ENCODE peak calls at places on chromosome 7, in ten cellular contexts. J is suprapubic skin, Y is transverse colon, N is SK-N-SH, R is GM12878, Z is sigmoid colon, U is K562, X is upper lobe of left lung, A is esophagus muscularis mucosa, F is H1. P is an unnamed sample.

GRCh38 chr7:110358028-110358427 is 732.9 kb upstream of the LRRN3 start:
- DNase-seq in J (no peak), Y (no peak), N (no peak), R (no peak), Z (no peak), U (no peak), X (no peak), A (no peak), F (no peak), P (no peak)

GRCh38 chr7:127819975-127820778 is 168.2 kb downstream of the SND1 start:
- DNase-seq in J (no peak), Y (no peak), N (no peak), R (peak), Z (no peak), U (peak), X (no peak), A (no peak), F (no peak), P (no peak)

GRCh38 chr7:96426027-96426426 is 104.1 kb upstream of the SLC25A13 start:
- DNase-seq in J (no peak), Y (no peak), N (no peak), R (no peak), Z (no peak), U (no peak), X (no peak), A (no peak), F (no peak), P (no peak)

GRCh38 chr7:4712371-4713182 is 30.5 kb downstream of the FOXK1 start:
- DNase-seq in J (no peak), Y (peak), N (peak), R (no peak), Z (no peak), U (peak), X (peak), A (no peak), F (no peak), P (no peak)

GRCh38 chr7:136326045-136326610 is 349.0 kb upstream of the MTPN start:
- DNase-seq in J (no peak), Y (no peak), N (peak), R (no peak), Z (no peak), U (no peak), X (no peak), A (no peak), F (no peak), P (no peak)

GRCh38 chr7:47878662-47879061 is 69.6 kb downstream of the PKD1L1 start:
- DNase-seq in J (no peak), Y (no peak), N (peak), R (no peak), Z (no peak), U (no peak), X (no peak), A (peak), F (no peak), P (no peak)

GRCh38 chr7:159099217-159099655 is 45.4 kb downstream of the VIPR2 start:
- DNase-seq in J (peak), Y (no peak), N (no peak), R (no peak), Z (peak), U (no peak), X (peak), A (no peak), F (no peak), P (peak)

GRCh38 chr7:104650991-104651680 is 322.7 kb downstream of the LHFPL3 start:
- DNase-seq in J (no peak), Y (peak), N (peak), R (no peak), Z (peak), U (no peak), X (no peak), A (no peak), F (no peak), P (no peak)

GRCh38 chr7:155993420-155994252 is 181.4 kb upstream of the SHH start:
- DNase-seq in J (no peak), Y (no peak), N (no peak), R (no peak), Z (no peak), U (no peak), X (peak), A (no peak), F (peak), P (peak)

GRCh38 chr7:12249706-12250105 is 38.6 kb downstream of the TMEM106B start:
- DNase-seq in J (no peak), Y (no peak), N (no peak), R (no peak), Z (no peak), U (no peak), X (no peak), A (no peak), F (no peak), P (no peak)

GRCh38 chr7:22627136-22627535 is 99.9 kb upstream of the IL6 start:
- DNase-seq in J (no peak), Y (no peak), N (no peak), R (no peak), Z (no peak), U (no peak), X (no peak), A (no peak), F (no peak), P (no peak)

GRCh38 chr7:45982132-45982531 is 61.1 kb upstream of the IGFBP3 start:
- DNase-seq in J (no peak), Y (no peak), N (no peak), R (no peak), Z (no peak), U (no peak), X (no peak), A (no peak), F (no peak), P (no peak)

GRCh38 chr7:74453321-74454011 is at the start of gene GTF2IRD1:
- DNase-seq in J (peak), Y (peak), N (peak), R (no peak), Z (peak), U (peak), X (peak), A (peak), F (peak), P (peak)

GRCh38 chr7:155506854-155507337 is 39.5 kb downstream of the CNPY1 start:
- DNase-seq in J (no peak), Y (no peak), N (no peak), R (no peak), Z (no peak), U (no peak), X (no peak), A (no peak), F (no peak), P (no peak)

GRCh38 chr7:27804139-27804538 is 64.2 kb downstream of the TAX1BP1 start:
- DNase-seq in J (no peak), Y (no peak), N (no peak), R (no peak), Z (no peak), U (no peak), X (no peak), A (no peak), F (no peak), P (no peak)

GRCh38 chr7:100016209-100016901 is 959 bp downstream of the ZKSCAN1 start:
- DNase-seq in J (no peak), Y (peak), N (peak), R (no peak), Z (no peak), U (peak), X (no peak), A (no peak), F (no peak), P (no peak)

GRCh38 chr7:129514683-129515082 is 12.4 kb downstream of the SMKR1 start:
- DNase-seq in J (no peak), Y (no peak), N (no peak), R (no peak), Z (peak), U (no peak), X (no peak), A (no peak), F (no peak), P (no peak)

GRCh38 chr7:19118896-19119301 is 1.5 kb upstream of the TWIST1 start:
- DNase-seq in J (no peak), Y (no peak), N (peak), R (no peak), Z (no peak), U (no peak), X (no peak), A (no peak), F (peak), P (no peak)

GRCh38 chr7:14095233-14095950 is 105.9 kb upstream of the ETV1 start:
- DNase-seq in J (no peak), Y (no peak), N (no peak), R (no peak), Z (no peak), U (no peak), X (no peak), A (no peak), F (no peak), P (no peak)

GRCh38 chr7:131844380-131844779 is 288.0 kb upstream of the PODXL start:
- DNase-seq in J (no peak), Y (no peak), N (no peak), R (no peak), Z (no peak), U (no peak), X (no peak), A (no peak), F (no peak), P (no peak)

GRCh38 chr7:131835141-131835540 is 278.7 kb upstream of the PODXL start:
- DNase-seq in J (no peak), Y (no peak), N (no peak), R (no peak), Z (no peak), U (no peak), X (no peak), A (no peak), F (no peak), P (no peak)

GRCh38 chr7:131836733-131837132 is 280.3 kb upstream of the PODXL start:
- DNase-seq in J (no peak), Y (no peak), N (no peak), R (no peak), Z (no peak), U (no peak), X (no peak), A (no peak), F (no peak), P (no peak)

GRCh38 chr7:131843862-131844261 is 287.4 kb upstream of the PODXL start:
- DNase-seq in J (no peak), Y (peak), N (peak), R (no peak), Z (peak), U (no peak), X (no peak), A (no peak), F (no peak), P (no peak)

DNA sequence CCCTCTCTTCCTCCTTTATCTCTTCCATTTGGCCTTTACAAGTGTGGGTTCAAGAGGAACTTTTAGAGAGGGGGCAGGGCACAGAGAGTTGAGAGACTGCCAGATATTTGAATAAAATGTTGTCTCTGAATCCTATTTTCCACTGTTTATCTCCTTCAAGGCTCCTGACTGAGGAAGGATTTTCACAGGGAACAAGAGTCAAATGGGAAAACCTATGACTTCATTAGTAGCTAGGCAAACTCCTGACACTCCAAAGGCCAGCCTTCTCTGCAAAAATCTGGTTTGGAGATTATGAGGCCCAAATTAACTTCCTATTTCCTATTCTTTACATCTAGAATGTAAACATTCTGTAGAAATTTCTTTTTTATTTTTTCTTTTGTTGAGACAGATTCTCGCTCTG is 283.9 kb upstream of the PODXL start:
- DNase-seq in J (no peak), Y (no peak), N (no peak), R (no peak), Z (no peak), U (no peak), X (no peak), A (no peak), F (no peak), P (no peak)
- TF ChIP-seq POLR2AphosphoS5 in J (no peak), Y (no peak), N (no peak), R (no peak), Z (no peak), U (no peak), X (no peak), A (no peak), F (no peak), P (no peak)

GRCh38 chr7:80136276-80137045 is 1.8 kb downstream of the GNAI1 start:
- DNase-seq in J (no peak), Y (no peak), N (no peak), R (no peak), Z (no peak), U (no peak), X (no peak), A (no peak), F (no peak), P (no peak)

GRCh38 chr7:80133361-80134104 is 1.1 kb upstream of the GNAI1 start:
- DNase-seq in J (no peak), Y (peak), N (no peak), R (no peak), Z (no peak), U (no peak), X (no peak), A (no peak), F (no peak), P (no peak)

GRCh38 chr7:80134105-80134535 is 511 bp upstream of the GNAI1 start:
- DNase-seq in J (no peak), Y (no peak), N (no peak), R (no peak), Z (no peak), U (no peak), X (no peak), A (no peak), F (no peak), P (no peak)

GRCh38 chr7:80135306-80136104 is 874 bp downstream of the GNAI1 start:
- DNase-seq in J (peak), Y (peak), N (no peak), R (no peak), Z (no peak), U (no peak), X (no peak), A (no peak), F (no peak), P (no peak)

DNA sequence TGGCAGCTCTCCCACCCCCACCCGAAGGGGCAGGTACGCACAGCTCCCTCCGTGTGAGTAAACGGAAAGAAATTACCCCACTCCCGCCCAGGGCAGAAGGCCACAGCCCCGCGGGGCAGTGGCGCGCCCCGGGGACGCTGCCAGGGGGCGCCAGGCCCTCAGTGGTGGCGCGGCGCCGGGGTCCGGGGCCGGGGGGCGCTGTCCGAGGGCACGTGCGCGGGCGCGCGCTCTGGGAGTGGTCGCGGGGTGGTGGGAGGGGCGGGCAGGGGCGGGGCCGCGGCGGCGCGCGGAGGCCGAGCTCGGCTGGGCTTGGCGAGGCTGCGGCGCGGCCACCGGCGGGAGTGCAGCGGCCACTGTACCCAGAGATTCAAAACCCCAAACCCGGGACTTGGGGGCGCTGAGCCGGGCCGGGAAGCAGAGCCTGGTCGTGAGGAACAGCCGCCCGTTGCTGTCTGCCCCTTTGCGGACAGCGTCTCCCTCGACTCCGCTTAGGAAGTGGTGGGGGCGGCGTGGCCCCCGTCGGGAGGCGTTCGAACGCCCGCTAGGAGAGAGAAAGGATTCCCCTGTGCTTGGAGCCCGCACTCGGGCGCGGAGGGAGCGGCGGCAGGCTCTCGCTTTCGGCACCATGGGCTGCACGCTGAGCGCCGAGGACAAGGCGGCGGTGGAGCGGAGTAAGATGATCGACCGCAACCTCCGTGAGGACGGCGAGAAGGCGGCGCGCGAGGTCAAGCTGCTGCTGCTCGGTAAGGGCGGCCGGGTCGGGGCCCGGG is at the start of gene GNAI1:
- DNase-seq in J (peak), Y (peak), N (peak), R (no peak), Z (peak), U (peak), X (peak), A (no peak), F (peak), P (peak)
- TF ChIP-seq EP300 in J (no peak), Y (no peak), N (no peak), R (no peak), Z (no peak), U (no peak), X (no peak), A (no peak), F (no peak), P (no peak)

GRCh38 chr7:131098527-131098926 is 229.1 kb upstream of the MKLN1 start:
- DNase-seq in J (no peak), Y (no peak), N (no peak), R (no peak), Z (no peak), U (no peak), X (no peak), A (no peak), F (no peak), P (no peak)
- TF ChIP-seq POLR2AphosphoS5 in J (no peak), Y (no peak), N (no peak), R (no peak), Z (no peak), U (no peak), X (no peak), A (no peak), F (no peak), P (no peak)

DNA sequence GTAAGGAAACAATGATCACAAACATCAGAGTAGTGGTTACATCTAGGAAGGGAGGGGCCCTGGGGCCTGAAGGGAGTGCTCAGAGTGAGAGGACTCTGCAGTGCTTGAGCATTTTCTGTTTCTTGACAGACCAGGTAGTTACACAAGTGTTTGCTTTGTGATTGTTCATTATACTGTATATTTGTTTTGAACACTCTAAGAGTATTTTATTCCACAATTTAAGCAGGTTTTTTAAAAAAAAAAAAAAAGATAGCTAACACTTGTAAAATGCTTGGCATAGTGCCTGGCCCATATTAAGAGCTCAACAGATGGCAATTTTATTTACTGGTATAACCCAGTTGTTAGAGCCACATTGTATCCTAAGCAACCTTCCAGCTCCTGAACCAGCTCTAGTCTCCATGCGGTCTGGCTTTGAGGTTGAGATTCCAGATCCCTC is 20.0 kb upstream of the ATXN7L1 start:
- DNase-seq in J (no peak), Y (peak), N (peak), R (no peak), Z (no peak), U (no peak), X (peak), A (no peak), F (no peak), P (no peak)
- TF ChIP-seq EP300 in J (no peak), Y (no peak), N (no peak), R (no peak), Z (no peak), U (no peak), X (no peak), A (no peak), F (no peak), P (no peak)

DNA sequence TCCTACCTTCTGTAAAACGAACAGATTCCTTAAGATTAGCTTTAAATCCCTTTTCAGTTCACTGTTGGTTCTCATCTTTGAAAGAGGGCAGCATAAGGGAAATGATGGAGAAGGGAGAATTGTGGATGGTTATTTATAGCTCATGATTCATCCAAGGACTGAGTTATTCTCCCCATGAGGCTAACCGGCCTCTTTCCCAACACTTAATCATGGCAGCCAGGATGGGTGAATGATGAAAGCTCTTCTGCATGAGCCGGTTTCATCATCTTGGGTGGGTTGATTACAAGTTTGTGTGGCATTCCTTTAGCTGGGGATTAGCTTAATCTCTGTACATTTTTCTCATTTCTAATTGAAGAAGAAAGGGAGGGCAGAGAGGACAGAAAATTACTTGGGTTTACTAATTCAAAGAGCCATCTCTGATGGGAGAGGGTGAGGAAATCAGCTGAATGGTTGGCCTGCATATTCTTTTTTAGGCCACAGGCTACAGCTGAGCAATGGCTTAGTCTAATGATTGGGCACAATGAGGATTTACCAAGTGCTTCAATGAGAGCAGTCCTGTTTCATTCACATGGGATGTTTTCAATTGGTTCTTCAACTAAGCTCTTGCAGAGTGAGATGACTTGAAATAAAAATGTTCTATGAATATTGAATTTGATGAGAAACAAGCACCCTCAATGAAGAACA is 250.0 kb downstream of the BMPER start:
- DNase-seq in J (peak), Y (no peak), N (no peak), R (no peak), Z (peak), U (no peak), X (no peak), A (no peak), F (no peak), P (no peak)
- TF ChIP-seq POLR2AphosphoS5 in J (peak), Y (peak), N (peak), R (no peak), Z (peak), U (no peak), X (peak), A (peak), F (no peak), P (peak)

GRCh38 chr7:80588591-80588990 is 49.9 kb upstream of the CD36 start:
- DNase-seq in J (no peak), Y (no peak), N (no peak), R (no peak), Z (no peak), U (no peak), X (no peak), A (no peak), F (no peak), P (no peak)
- TF ChIP-seq EP300 in J (no peak), Y (no peak), N (no peak), R (no peak), Z (no peak), U (no peak), X (no peak), A (no peak), F (no peak), P (no peak)

GRCh38 chr7:35519971-35520809 is 174.7 kb downstream of the HERPUD2 start:
- DNase-seq in J (no peak), Y (peak), N (peak), R (peak), Z (peak), U (peak), X (peak), A (no peak), F (peak), P (peak)
- TF ChIP-seq POLR2AphosphoS5 in J (no peak), Y (no peak), N (no peak), R (no peak), Z (no peak), U (no peak), X (no peak), A (no peak), F (no peak), P (no peak)